ENCODE peak calls at places on chromosomes 16 and 17, in five cellular contexts. One of them, this sample, is unnamed.
A peak's percentile ranks its signal among the peaks of the same experiment; 100 is the strongest.

GRCh38 chr17:17778308-17779014 is 58.3 kb downstream of the SREBF1 start:
- DNase-seq in hypothalamus: peak; percentile 48
- DNase-seq in activated T-cell treated with anti-CD3 and anti-CD28 coated beads for 1 hour: no peak
- DNase-seq in caudate nucleus: no peak
- DNase-seq in activated CD4-positive, alpha-beta T cell treated with anti-CD3 and anti-CD28 coated beads for 48 hours: no peak
- DNase-seq in this sample: peak; percentile 63

GRCh38 chr17:16250635-16251034 is 33.6 kb downstream of the PIGL start:
- DNase-seq in activated CD4-positive, alpha-beta T cell treated with anti-CD3 and anti-CD28 coated beads for 48 hours: no peak
- DNase-seq in hypothalamus: no peak
- DNase-seq in caudate nucleus: no peak
- DNase-seq in activated T-cell treated with anti-CD3 and anti-CD28 coated beads for 1 hour: no peak
- DNase-seq in this sample: no peak

GRCh38 chr17:60359415-60359814 is 32.5 kb downstream of the USP32 start:
- DNase-seq in activated T-cell treated with anti-CD3 and anti-CD28 coated beads for 1 hour: no peak
- DNase-seq in hypothalamus: no peak
- DNase-seq in activated CD4-positive, alpha-beta T cell treated with anti-CD3 and anti-CD28 coated beads for 48 hours: no peak
- DNase-seq in caudate nucleus: no peak
- DNase-seq in this sample: no peak

GRCh38 chr17:68610554-68610953 is 9.4 kb upstream of the FAM20A start:
- DNase-seq in caudate nucleus: no peak
- DNase-seq in activated T-cell treated with anti-CD3 and anti-CD28 coated beads for 1 hour: no peak
- DNase-seq in hypothalamus: no peak
- DNase-seq in activated CD4-positive, alpha-beta T cell treated with anti-CD3 and anti-CD28 coated beads for 48 hours: no peak
- DNase-seq in this sample: no peak

GRCh38 chr16:56372013-56372634 is 53.2 kb downstream of the AMFR start:
- DNase-seq in activated CD4-positive, alpha-beta T cell treated with anti-CD3 and anti-CD28 coated beads for 48 hours: peak; percentile 20
- DNase-seq in hypothalamus: no peak
- DNase-seq in activated T-cell treated with anti-CD3 and anti-CD28 coated beads for 1 hour: no peak
- DNase-seq in caudate nucleus: no peak
- DNase-seq in this sample: no peak

GRCh38 chr16:52546291-52546941 is 527 bp downstream of the TOX3 start:
- DNase-seq in caudate nucleus: no peak
- DNase-seq in activated CD4-positive, alpha-beta T cell treated with anti-CD3 and anti-CD28 coated beads for 48 hours: no peak
- DNase-seq in activated T-cell treated with anti-CD3 and anti-CD28 coated beads for 1 hour: no peak
- DNase-seq in hypothalamus: no peak
- DNase-seq in this sample: no peak

GRCh38 chr17:15649861-15650391 is 30.4 kb upstream of the FBXW10B start:
- DNase-seq in caudate nucleus: no peak
- DNase-seq in activated CD4-positive, alpha-beta T cell treated with anti-CD3 and anti-CD28 coated beads for 48 hours: no peak
- DNase-seq in hypothalamus: no peak
- DNase-seq in activated T-cell treated with anti-CD3 and anti-CD28 coated beads for 1 hour: no peak
- DNase-seq in this sample: no peak

GRCh38 chr16:87681990-87682570 is 79.8 kb downstream of the JPH3 start:
- DNase-seq in caudate nucleus: no peak
- DNase-seq in hypothalamus: no peak
- DNase-seq in activated T-cell treated with anti-CD3 and anti-CD28 coated beads for 1 hour: no peak
- DNase-seq in activated CD4-positive, alpha-beta T cell treated with anti-CD3 and anti-CD28 coated beads for 48 hours: peak; percentile 51
- DNase-seq in this sample: no peak

GRCh38 chr16:23729503-23730424 is 16.7 kb upstream of the ERN2 start:
- DNase-seq in activated T-cell treated with anti-CD3 and anti-CD28 coated beads for 1 hour: no peak
- DNase-seq in activated CD4-positive, alpha-beta T cell treated with anti-CD3 and anti-CD28 coated beads for 48 hours: no peak
- DNase-seq in hypothalamus: no peak
- DNase-seq in caudate nucleus: no peak
- DNase-seq in this sample: no peak

GRCh38 chr17:80960797-80961452 is 30.7 kb upstream of the CHMP6 start:
- DNase-seq in caudate nucleus: no peak
- DNase-seq in hypothalamus: no peak
- DNase-seq in activated T-cell treated with anti-CD3 and anti-CD28 coated beads for 1 hour: no peak
- DNase-seq in activated CD4-positive, alpha-beta T cell treated with anti-CD3 and anti-CD28 coated beads for 48 hours: no peak
- DNase-seq in this sample: no peak

GRCh38 chr17:50976951-50977472 is 110.9 kb upstream of the TOB1 start:
- DNase-seq in caudate nucleus: no peak
- DNase-seq in activated T-cell treated with anti-CD3 and anti-CD28 coated beads for 1 hour: no peak
- DNase-seq in activated CD4-positive, alpha-beta T cell treated with anti-CD3 and anti-CD28 coated beads for 48 hours: no peak
- DNase-seq in hypothalamus: no peak
- DNase-seq in this sample: no peak

GRCh38 chr16:84144301-84144858 is 597 bp downstream of the HSDL1 start:
- DNase-seq in caudate nucleus: peak; percentile 13
- DNase-seq in activated CD4-positive, alpha-beta T cell treated with anti-CD3 and anti-CD28 coated beads for 48 hours: peak; percentile 64
- DNase-seq in hypothalamus: no peak
- DNase-seq in activated T-cell treated with anti-CD3 and anti-CD28 coated beads for 1 hour: peak; percentile 14
- DNase-seq in this sample: peak; percentile 22

This sample was measured in frontal cortex.